ENCODE peak calls at places on chromosomes 12 and 14, in ten cellular contexts. One of them, this sample, is unnamed.

GRCh38 chr14:36627981-36628380 is 33.7 kb upstream of the PAX9 start:
- DNase-seq in tibial nerve: no peak
- DNase-seq in thyroid gland: no peak
- DNase-seq in H54: no peak
- DNase-seq in stomach: no peak
- DNase-seq in NB4: no peak
- DNase-seq in transverse colon: no peak
- DNase-seq in heart left ventricle: no peak
- DNase-seq in esophagus squamous epithelium: no peak
- DNase-seq in body of pancreas: no peak
- DNase-seq in this sample: no peak

GRCh38 chr14:39873793-39874192 is 441.6 kb upstream of the FBXO33 start:
- DNase-seq in esophagus squamous epithelium: no peak
- DNase-seq in H54: no peak
- DNase-seq in stomach: no peak
- DNase-seq in transverse colon: no peak
- DNase-seq in tibial nerve: no peak
- DNase-seq in heart left ventricle: no peak
- DNase-seq in NB4: no peak
- DNase-seq in thyroid gland: no peak
- DNase-seq in body of pancreas: no peak
- DNase-seq in this sample: no peak

GRCh38 chr14:99660006-99660566 is 15.2 kb downstream of the HHIPL1 start:
- DNase-seq in transverse colon: no peak
- DNase-seq in thyroid gland: peak
- DNase-seq in H54: no peak
- DNase-seq in tibial nerve: no peak
- DNase-seq in esophagus squamous epithelium: no peak
- DNase-seq in stomach: no peak
- DNase-seq in body of pancreas: no peak
- DNase-seq in NB4: no peak
- DNase-seq in heart left ventricle: no peak
- DNase-seq in this sample: no peak

GRCh38 chr14:52458721-52459085 is 93.6 kb downstream of the TXNDC16 start:
- DNase-seq in transverse colon: no peak
- DNase-seq in esophagus squamous epithelium: no peak
- DNase-seq in body of pancreas: no peak
- DNase-seq in H54: no peak
- DNase-seq in thyroid gland: no peak
- DNase-seq in stomach: no peak
- DNase-seq in heart left ventricle: no peak
- DNase-seq in NB4: no peak
- DNase-seq in tibial nerve: no peak
- DNase-seq in this sample: no peak

GRCh38 chr14:103856105-103856504 is 8.7 kb upstream of the PPP1R13B start:
- DNase-seq in NB4: no peak
- DNase-seq in body of pancreas: no peak
- DNase-seq in esophagus squamous epithelium: no peak
- DNase-seq in transverse colon: no peak
- DNase-seq in tibial nerve: no peak
- DNase-seq in H54: no peak
- DNase-seq in heart left ventricle: no peak
- DNase-seq in thyroid gland: no peak
- DNase-seq in stomach: no peak
- DNase-seq in this sample: no peak

GRCh38 chr12:85765443-85765842 is 70.8 kb downstream of the RASSF9 start:
- DNase-seq in H54: no peak
- DNase-seq in thyroid gland: no peak
- DNase-seq in body of pancreas: no peak
- DNase-seq in tibial nerve: no peak
- DNase-seq in stomach: no peak
- DNase-seq in transverse colon: no peak
- DNase-seq in esophagus squamous epithelium: no peak
- DNase-seq in heart left ventricle: no peak
- DNase-seq in NB4: no peak
- DNase-seq in this sample: no peak

GRCh38 chr12:11705010-11705409 is 55.5 kb downstream of the ETV6 start:
- DNase-seq in body of pancreas: peak
- DNase-seq in esophagus squamous epithelium: no peak
- DNase-seq in tibial nerve: no peak
- DNase-seq in NB4: peak
- DNase-seq in H54: no peak
- DNase-seq in stomach: no peak
- DNase-seq in thyroid gland: no peak
- DNase-seq in transverse colon: no peak
- DNase-seq in heart left ventricle: no peak
- DNase-seq in this sample: no peak

GRCh38 chr12:46217686-46218508 is 50.9 kb downstream of the SLC38A1 start:
- DNase-seq in stomach: peak
- DNase-seq in tibial nerve: peak
- DNase-seq in heart left ventricle: no peak
- DNase-seq in body of pancreas: no peak
- DNase-seq in thyroid gland: no peak
- DNase-seq in H54: no peak
- DNase-seq in transverse colon: peak
- DNase-seq in NB4: peak
- DNase-seq in esophagus squamous epithelium: no peak
- DNase-seq in this sample: no peak

GRCh38 chr12:55847033-55847432 is 4.3 kb upstream of the MMP19 start:
- DNase-seq in body of pancreas: no peak
- DNase-seq in thyroid gland: no peak
- DNase-seq in H54: no peak
- DNase-seq in heart left ventricle: no peak
- DNase-seq in transverse colon: no peak
- DNase-seq in stomach: no peak
- DNase-seq in tibial nerve: no peak
- DNase-seq in esophagus squamous epithelium: no peak
- DNase-seq in NB4: peak
- DNase-seq in this sample: no peak

GRCh38 chr12:55845785-55846496 is 3.2 kb upstream of the MMP19 start:
- DNase-seq in body of pancreas: no peak
- DNase-seq in transverse colon: no peak
- DNase-seq in H54: no peak
- DNase-seq in heart left ventricle: peak
- DNase-seq in tibial nerve: no peak
- DNase-seq in stomach: no peak
- DNase-seq in NB4: no peak
- DNase-seq in esophagus squamous epithelium: no peak
- DNase-seq in thyroid gland: no peak
- DNase-seq in this sample: no peak

GRCh38 chr12:55845349-55845748 is 2.6 kb upstream of the MMP19 start:
- DNase-seq in transverse colon: no peak
- DNase-seq in NB4: peak
- DNase-seq in body of pancreas: no peak
- DNase-seq in tibial nerve: no peak
- DNase-seq in thyroid gland: no peak
- DNase-seq in H54: no peak
- DNase-seq in heart left ventricle: no peak
- DNase-seq in stomach: no peak
- DNase-seq in esophagus squamous epithelium: no peak
- DNase-seq in this sample: no peak

GRCh38 chr12:55849616-55850015 is 6.9 kb upstream of the MMP19 start:
- DNase-seq in body of pancreas: no peak
- DNase-seq in H54: no peak
- DNase-seq in esophagus squamous epithelium: no peak
- DNase-seq in thyroid gland: no peak
- DNase-seq in transverse colon: no peak
- DNase-seq in tibial nerve: no peak
- DNase-seq in heart left ventricle: no peak
- DNase-seq in stomach: no peak
- DNase-seq in NB4: no peak
- DNase-seq in this sample: no peak

DNA sequence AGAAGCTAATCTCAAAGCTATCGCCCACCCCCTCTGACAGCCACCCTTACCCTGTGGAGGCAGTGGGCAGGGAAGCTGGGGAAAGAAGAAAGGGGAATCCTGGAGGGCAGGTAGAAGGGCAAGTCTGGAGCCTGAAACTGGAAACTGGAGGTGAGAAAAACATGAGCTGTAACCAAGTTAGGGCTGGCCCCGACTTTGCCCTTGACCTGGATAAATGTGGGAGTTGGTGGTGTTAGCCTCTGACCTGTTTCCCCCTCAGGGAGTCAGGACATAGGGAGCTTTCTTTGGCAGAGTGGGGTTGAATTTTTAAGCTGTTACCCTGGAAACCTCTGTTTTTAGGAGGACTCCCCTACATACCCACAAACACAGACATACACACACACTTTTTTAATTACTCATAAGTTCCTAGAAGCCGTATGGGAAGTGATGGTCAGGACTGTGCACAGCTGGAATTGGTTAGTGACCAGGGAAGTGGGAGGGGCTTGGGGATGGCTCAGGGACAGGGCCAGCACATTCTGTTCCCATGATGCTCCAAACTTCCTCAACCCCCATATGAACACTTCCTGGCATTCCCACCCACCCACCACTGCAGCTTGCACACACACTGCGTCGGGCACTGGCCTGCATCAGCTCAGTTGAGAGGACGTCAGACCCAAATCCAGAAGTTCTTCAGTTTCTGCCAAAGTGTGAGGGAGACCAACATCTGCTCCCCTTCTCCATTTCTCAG is 5.0 kb upstream of the MMP19 start:
- DNase-seq in tibial nerve: peak
- DNase-seq in heart left ventricle: peak
- DNase-seq in stomach: peak
- DNase-seq in H54: peak
- DNase-seq in body of pancreas: peak
- DNase-seq in transverse colon: peak
- DNase-seq in esophagus squamous epithelium: peak
- DNase-seq in thyroid gland: peak
- DNase-seq in NB4: peak
- DNase-seq in this sample: no peak
- TF ChIP-seq POLR2A in tibial nerve: peak
- TF ChIP-seq POLR2A in heart left ventricle: no peak
- TF ChIP-seq POLR2A in stomach: no peak
- TF ChIP-seq POLR2A in H54: peak
- TF ChIP-seq POLR2A in body of pancreas: no peak
- TF ChIP-seq POLR2A in transverse colon: peak
- TF ChIP-seq POLR2A in esophagus squamous epithelium: peak
- TF ChIP-seq POLR2A in thyroid gland: no peak
- TF ChIP-seq POLR2A in NB4: no peak
- TF ChIP-seq POLR2A in this sample: no peak

DNA sequence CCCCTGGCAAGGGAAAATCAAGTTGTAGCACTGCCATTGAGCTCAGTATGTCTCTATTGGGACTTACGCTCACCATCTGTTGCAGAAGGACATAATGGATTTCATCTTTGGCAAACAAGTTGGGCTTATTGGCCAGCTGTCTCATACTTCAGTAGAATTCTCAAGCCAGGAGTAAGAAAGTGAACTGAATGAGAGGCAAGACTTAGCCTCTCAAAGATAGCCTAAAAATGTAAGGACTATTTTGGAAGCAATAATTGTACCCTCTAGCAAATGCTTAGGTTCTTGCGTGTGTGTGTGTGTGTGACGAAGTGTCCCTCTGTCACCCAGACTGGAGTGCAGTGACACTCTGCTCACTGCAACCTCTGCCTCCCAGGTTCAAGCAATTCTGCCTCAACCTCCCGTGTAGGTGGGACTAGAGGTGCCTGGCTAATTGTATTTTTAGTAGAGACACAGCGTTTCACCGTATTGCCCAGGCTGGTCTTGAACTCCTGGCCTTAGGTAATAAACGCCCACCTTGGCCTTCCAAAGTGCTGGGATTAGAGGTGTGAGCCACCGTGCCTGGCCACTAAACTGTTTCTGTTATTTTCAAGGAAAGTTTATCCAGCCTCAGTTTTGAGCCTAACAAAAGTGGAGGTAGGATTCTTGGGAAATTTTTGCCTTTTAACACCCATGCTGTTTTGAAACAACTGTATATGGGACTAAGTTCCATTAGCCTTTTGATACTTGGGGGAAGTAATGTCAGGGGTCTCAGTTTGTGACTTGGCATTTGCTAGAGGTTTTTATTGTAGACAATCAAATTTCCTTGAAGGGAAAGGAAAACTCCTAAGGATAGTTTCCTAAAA is 7.0 kb downstream of the HNRNPA1 start:
- DNase-seq in H54: no peak
- DNase-seq in heart left ventricle: no peak
- DNase-seq in transverse colon: no peak
- DNase-seq in body of pancreas: no peak
- DNase-seq in tibial nerve: no peak
- DNase-seq in thyroid gland: no peak
- DNase-seq in stomach: no peak
- DNase-seq in NB4: peak
- DNase-seq in esophagus squamous epithelium: no peak
- DNase-seq in this sample: no peak
- TF ChIP-seq POLR2A in H54: no peak
- TF ChIP-seq POLR2A in heart left ventricle: no peak
- TF ChIP-seq POLR2A in transverse colon: no peak
- TF ChIP-seq POLR2A in body of pancreas: no peak
- TF ChIP-seq POLR2A in tibial nerve: no peak
- TF ChIP-seq POLR2A in thyroid gland: no peak
- TF ChIP-seq POLR2A in stomach: no peak
- TF ChIP-seq POLR2A in NB4: no peak
- TF ChIP-seq POLR2A in esophagus squamous epithelium: no peak
- TF ChIP-seq POLR2A in this sample: peak

DNA sequence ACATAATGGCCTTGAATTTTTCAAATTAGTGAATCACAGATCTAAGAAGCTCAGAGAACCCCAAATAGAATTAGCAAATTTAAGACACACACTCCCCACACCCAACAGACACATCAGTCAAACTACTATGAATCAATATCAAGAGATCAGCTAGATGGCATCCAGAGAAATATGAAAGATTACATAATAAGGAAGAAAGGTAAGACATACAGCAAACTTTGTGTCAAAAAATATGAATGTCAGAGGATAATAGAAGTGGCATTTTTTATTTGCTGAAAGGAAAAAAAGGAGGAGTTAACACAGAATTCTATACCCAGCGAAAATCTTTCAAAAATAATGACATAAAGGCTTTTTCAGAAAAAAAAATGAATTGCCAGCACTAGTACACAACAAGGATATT is 110.5 kb upstream of the COCH start:
- DNase-seq in body of pancreas: no peak
- DNase-seq in thyroid gland: no peak
- DNase-seq in stomach: no peak
- DNase-seq in heart left ventricle: no peak
- DNase-seq in transverse colon: no peak
- DNase-seq in esophagus squamous epithelium: no peak
- DNase-seq in H54: no peak
- DNase-seq in NB4: no peak
- DNase-seq in tibial nerve: no peak
- DNase-seq in this sample: no peak
- TF ChIP-seq POLR2A in body of pancreas: no peak
- TF ChIP-seq POLR2A in thyroid gland: no peak
- TF ChIP-seq POLR2A in stomach: no peak
- TF ChIP-seq POLR2A in heart left ventricle: no peak
- TF ChIP-seq POLR2A in transverse colon: no peak
- TF ChIP-seq POLR2A in esophagus squamous epithelium: no peak
- TF ChIP-seq POLR2A in H54: no peak
- TF ChIP-seq POLR2A in NB4: no peak
- TF ChIP-seq POLR2A in tibial nerve: no peak
- TF ChIP-seq POLR2A in this sample: no peak

GRCh38 chr12:26276709-26277108 is 81.3 kb downstream of the SSPN start:
- DNase-seq in heart left ventricle: no peak
- DNase-seq in NB4: peak
- DNase-seq in transverse colon: no peak
- DNase-seq in tibial nerve: no peak
- DNase-seq in body of pancreas: no peak
- DNase-seq in thyroid gland: no peak
- DNase-seq in stomach: no peak
- DNase-seq in esophagus squamous epithelium: no peak
- DNase-seq in H54: no peak
- DNase-seq in this sample: peak

GRCh38 chr12:26275313-26276257 is 80.2 kb downstream of the SSPN start:
- DNase-seq in esophagus squamous epithelium: no peak
- DNase-seq in transverse colon: no peak
- DNase-seq in tibial nerve: no peak
- DNase-seq in body of pancreas: no peak
- DNase-seq in thyroid gland: no peak
- DNase-seq in heart left ventricle: no peak
- DNase-seq in stomach: no peak
- DNase-seq in NB4: peak
- DNase-seq in H54: no peak
- DNase-seq in this sample: no peak

GRCh38 chr12:26271889-26272492 is 76.6 kb downstream of the SSPN start:
- DNase-seq in heart left ventricle: peak
- DNase-seq in H54: peak
- DNase-seq in thyroid gland: peak
- DNase-seq in body of pancreas: peak
- DNase-seq in NB4: no peak
- DNase-seq in stomach: peak
- DNase-seq in tibial nerve: peak
- DNase-seq in transverse colon: peak
- DNase-seq in esophagus squamous epithelium: no peak
- DNase-seq in this sample: no peak

GRCh38 chr12:26273811-26274210 is 78.4 kb downstream of the SSPN start:
- DNase-seq in transverse colon: no peak
- DNase-seq in esophagus squamous epithelium: no peak
- DNase-seq in NB4: peak
- DNase-seq in stomach: no peak
- DNase-seq in tibial nerve: no peak
- DNase-seq in body of pancreas: no peak
- DNase-seq in thyroid gland: peak
- DNase-seq in H54: no peak
- DNase-seq in heart left ventricle: no peak
- DNase-seq in this sample: no peak

DNA sequence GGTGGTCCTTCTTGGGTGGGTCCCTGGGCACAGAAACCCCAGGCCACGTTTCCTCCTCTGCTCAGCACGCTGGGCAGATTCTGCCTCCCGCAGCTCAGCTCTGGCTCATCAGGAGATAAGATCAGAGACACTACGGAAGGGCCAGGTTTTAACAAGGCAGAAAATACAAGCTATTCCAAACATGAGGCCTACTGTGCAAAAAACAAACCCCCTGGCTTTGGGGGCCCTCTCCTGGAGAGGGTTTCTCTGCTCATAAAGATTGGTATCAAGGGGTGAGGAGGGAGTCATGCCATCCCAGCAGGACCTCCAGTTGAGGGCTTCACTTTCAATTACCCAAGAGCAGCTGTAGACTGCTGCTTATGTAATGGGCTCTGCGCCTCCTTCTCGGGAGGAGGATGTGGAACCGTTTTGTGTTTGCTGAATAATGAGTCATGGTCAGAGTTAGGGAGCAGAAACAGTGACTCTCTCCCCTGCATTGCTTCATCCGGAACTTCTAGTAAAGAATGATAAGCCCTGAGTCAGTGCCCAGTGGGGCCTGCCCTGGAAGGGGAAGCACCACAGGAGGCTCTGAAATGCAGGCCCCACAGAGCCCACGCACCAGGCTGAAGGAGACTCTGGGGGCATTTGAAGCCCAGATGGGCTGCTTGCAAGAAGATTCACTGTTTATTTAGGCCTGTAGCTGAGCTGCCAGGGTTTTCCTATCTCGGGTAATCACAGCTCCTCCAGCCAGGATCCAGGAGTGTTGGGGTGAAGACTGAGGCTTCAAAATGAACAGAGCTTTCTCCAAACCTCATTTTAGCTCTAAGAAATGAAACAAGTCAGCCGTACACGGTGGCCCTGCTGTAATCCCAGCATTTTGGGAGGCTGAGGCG is 79.3 kb downstream of the SSPN start:
- DNase-seq in H54: peak
- DNase-seq in stomach: peak
- DNase-seq in heart left ventricle: peak
- DNase-seq in esophagus squamous epithelium: peak
- DNase-seq in tibial nerve: peak
- DNase-seq in transverse colon: peak
- DNase-seq in thyroid gland: peak
- DNase-seq in body of pancreas: peak
- DNase-seq in NB4: peak
- DNase-seq in this sample: peak
- TF ChIP-seq POLR2A in H54: peak
- TF ChIP-seq POLR2A in stomach: no peak
- TF ChIP-seq POLR2A in heart left ventricle: no peak
- TF ChIP-seq POLR2A in esophagus squamous epithelium: peak
- TF ChIP-seq POLR2A in tibial nerve: peak
- TF ChIP-seq POLR2A in transverse colon: no peak
- TF ChIP-seq POLR2A in thyroid gland: no peak
- TF ChIP-seq POLR2A in body of pancreas: peak
- TF ChIP-seq POLR2A in NB4: peak
- TF ChIP-seq POLR2A in this sample: peak